ENCODE peak calls at places on chromosomes 11 and 22, in four cellular contexts. Q, Y, O and R are unnamed samples.

GRCh38 chr11:32893947-32894827 is 1.6 kb downstream of the QSER1 start:
- DNase-seq in Q (peak; percentile 88), Y (peak; percentile 69), O (peak; percentile 89), R (no peak)

GRCh38 chr11:18650859-18651557 is 16.9 kb upstream of the SPTY2D1 start:
- DNase-seq in Q (no peak), Y (peak; percentile 64), O (peak; percentile 66), R (peak; percentile 56)

GRCh38 chr22:23119492-23120414 is 22.0 kb downstream of the RSPH14 start:
- DNase-seq in Q (no peak), Y (no peak), O (no peak), R (no peak)

GRCh38 chr22:38467904-38468760 is at the start of gene KDELR3:
- DNase-seq in Q (peak; percentile 81), Y (peak; percentile 57), O (peak; percentile 95), R (no peak)

GRCh38 chr22:30426395-30427353 is 1.1 kb downstream of the MTFP1 start:
- DNase-seq in Q (peak; percentile 87), Y (peak; percentile 88), O (peak; percentile 92), R (peak; percentile 47)

GRCh38 chr11:615453-616319 is at the start of gene IRF7:
- DNase-seq in Q (peak; percentile 82), Y (peak; percentile 94), O (peak; percentile 98), R (no peak)

GRCh38 chr11:783581-784015 is 6.3 kb downstream of the CEND1 start:
- DNase-seq in Q (peak; percentile 72), Y (peak; percentile 94), O (peak; percentile 94), R (peak; percentile 18)

GRCh38 chr11:976431-977160 is 50.9 kb downstream of the AP2A2 start:
- DNase-seq in Q (peak; percentile 12), Y (no peak), O (peak; percentile 67), R (no peak)

GRCh38 chr11:72123117-72123653 is 10.7 kb upstream of the ANAPC15 start:
- DNase-seq in Q (no peak), Y (no peak), O (no peak), R (no peak)

GRCh38 chr22:20948989-20949388 is 18.1 kb upstream of the AIFM3 start:
- DNase-seq in Q (no peak), Y (no peak), O (no peak), R (no peak)

GRCh38 chr11:13638436-13638835 is 30.0 kb upstream of the FAR1 start:
- DNase-seq in Q (peak; percentile 1), Y (no peak), O (no peak), R (no peak)

GRCh38 chr11:73322986-73323306 is 14.9 kb downstream of the ARHGEF17 start:
- DNase-seq in Q (no peak), Y (no peak), O (no peak), R (no peak)

GRCh38 chr11:123251656-123252344 is 56.8 kb upstream of the CLMP start:
- DNase-seq in Q (no peak), Y (no peak), O (peak; percentile 69), R (no peak)

GRCh38 chr11:123249354-123249753 is 54.3 kb upstream of the CLMP start:
- DNase-seq in Q (no peak), Y (no peak), O (peak; percentile 62), R (no peak)

GRCh38 chr11:123253909-123254308 is 58.9 kb upstream of the CLMP start:
- DNase-seq in Q (no peak), Y (no peak), O (peak; percentile 37), R (no peak)

GRCh38 chr11:123253223-123253622 is 58.2 kb upstream of the CLMP start:
- DNase-seq in Q (no peak), Y (no peak), O (no peak), R (no peak)

GRCh38 chr11:123250811-123251655 is 56.0 kb upstream of the CLMP start:
- DNase-seq in Q (no peak), Y (no peak), O (peak; percentile 71), R (no peak)
- H3K9ac ChIP-seq in Q (no peak overlapping the region), Y (no peak overlapping the region), O (peak overlapping the region; percentile 33), R (no peak overlapping the region)

GRCh38 chr11:33944345-33944692 is 52.4 kb upstream of the LMO2 start:
- DNase-seq in Q (no peak), Y (no peak), O (no peak), R (no peak)

GRCh38 chr11:33942954-33943353 is 51.1 kb upstream of the LMO2 start:
- DNase-seq in Q (peak; percentile 29), Y (no peak), O (peak; percentile 94), R (no peak)

GRCh38 chr11:33946930-33947329 is 55.1 kb upstream of the LMO2 start:
- DNase-seq in Q (no peak), Y (no peak), O (no peak), R (no peak)

GRCh38 chr11:33945481-33946268 is 53.8 kb upstream of the LMO2 start:
- DNase-seq in Q (no peak), Y (no peak), O (no peak), R (no peak)

DNA sequence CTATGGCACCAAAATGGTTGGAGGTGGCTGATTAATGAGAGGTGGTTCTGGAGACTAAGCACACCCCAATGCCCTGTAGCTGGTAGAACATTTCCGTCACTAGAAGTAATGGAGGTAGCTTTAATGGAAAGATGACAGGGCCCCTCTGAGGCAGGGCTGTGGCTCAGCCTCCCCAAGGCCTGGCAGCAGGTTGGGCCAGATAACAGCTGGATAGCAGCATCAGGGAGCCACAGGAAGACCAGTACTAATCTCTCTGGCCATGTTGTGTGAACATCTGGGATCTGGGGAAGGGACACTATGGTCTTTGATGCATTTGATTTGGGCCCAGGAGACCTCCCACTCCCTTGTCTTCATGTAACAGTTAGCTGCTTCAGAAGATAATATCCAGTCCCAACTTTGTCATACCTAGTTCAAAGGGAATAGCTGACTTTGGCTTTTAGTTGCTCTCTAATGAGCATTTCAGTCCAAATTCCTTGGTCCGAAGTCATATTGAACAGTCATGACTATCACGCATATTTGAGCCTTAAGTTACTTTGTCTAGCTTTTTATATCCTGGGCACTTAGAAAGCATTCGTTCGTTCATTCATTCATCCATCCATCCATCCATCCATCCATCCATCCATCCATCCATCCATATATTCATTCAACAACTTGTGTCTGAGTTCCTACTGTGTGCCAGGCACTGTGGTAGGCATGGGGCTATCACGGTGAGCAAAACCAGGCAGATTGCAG is 53.0 kb upstream of the LMO2 start:
- DNase-seq in Q (no peak), Y (no peak), O (no peak), R (no peak)
- TF ChIP-seq EZH2 in Q (no peak), Y (no peak), O (no peak), R (no peak)

GRCh38 chr11:70398834-70399680 is 728 bp downstream of the CTTN start:
- DNase-seq in Q (no peak), Y (no peak), O (no peak), R (no peak)

GRCh38 chr11:70400643-70401042 is 2.3 kb downstream of the CTTN start:
- DNase-seq in Q (no peak), Y (no peak), O (no peak), R (no peak)

GRCh38 chr11:70397983-70398833 is at the start of gene CTTN:
- DNase-seq in Q (peak; percentile 86), Y (peak; percentile 98), O (peak; percentile 90), R (peak; percentile 10)

GRCh38 chr11:70397336-70397982 is 870 bp upstream of the CTTN start:
- DNase-seq in Q (no peak), Y (peak; percentile 46), O (no peak), R (no peak)

DNA sequence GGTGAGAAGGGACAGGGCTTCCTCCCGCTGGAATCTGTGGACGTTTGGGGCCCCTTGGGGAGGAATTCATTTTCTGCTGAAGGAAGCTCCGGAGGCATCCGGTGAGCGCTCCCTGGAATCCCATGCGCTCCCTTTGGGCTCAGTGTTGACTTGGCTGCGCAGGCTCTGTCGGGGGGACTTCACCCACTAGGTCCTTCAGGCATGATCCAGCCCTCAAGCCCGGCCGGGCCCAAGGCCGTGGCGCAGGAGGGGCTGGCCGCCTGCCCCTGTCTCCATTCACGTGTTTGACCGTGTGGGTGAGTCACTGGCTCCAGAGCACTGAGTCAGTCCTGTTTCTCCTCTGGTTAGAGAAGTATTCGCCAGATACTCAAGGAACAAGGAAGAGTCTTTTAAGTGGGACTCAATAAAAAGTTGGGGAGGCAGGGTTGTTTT is 1.4 kb downstream of the CTTN start:
- DNase-seq in Q (peak; percentile 92), Y (peak; percentile 50), O (peak; percentile 98), R (no peak)
- H3K4me3 ChIP-seq in Q (peak overlapping the region; percentile 71), Y (peak overlapping the region; percentile 97), O (peak overlapping the region; percentile 88), R (peak overlapping the region; percentile 91)

GRCh38 chr11:105368711-105369110 is 229.1 kb upstream of the CARD18 start:
- DNase-seq in Q (no peak), Y (no peak), O (no peak), R (no peak)

GRCh38 chr11:105372214-105372613 is 232.6 kb upstream of the CARD18 start:
- DNase-seq in Q (no peak), Y (no peak), O (no peak), R (no peak)

GRCh38 chr11:105367129-105367528 is 227.6 kb upstream of the CARD18 start:
- DNase-seq in Q (peak; percentile 1), Y (no peak), O (peak; percentile 17), R (no peak)

DNA sequence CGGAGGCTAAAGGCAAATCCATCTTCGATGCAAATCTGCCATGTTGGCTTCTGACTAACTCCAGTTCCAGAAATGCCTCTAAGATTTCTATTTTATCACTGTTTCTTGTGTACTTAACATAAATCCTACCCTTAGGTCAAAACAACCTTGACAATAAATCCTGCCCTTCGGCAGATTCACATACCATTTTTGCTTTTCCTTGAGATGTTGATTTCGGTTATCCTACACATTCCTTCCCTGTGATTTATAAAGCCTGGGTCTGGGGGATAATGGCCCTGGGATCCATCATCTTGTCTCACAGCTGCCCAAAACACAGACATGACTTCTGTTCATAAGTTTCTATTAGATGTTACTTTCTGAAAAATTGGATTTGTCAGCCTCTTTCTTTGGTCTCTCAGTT is 231.7 kb upstream of the CARD18 start:
- DNase-seq in Q (no peak), Y (no peak), O (no peak), R (no peak)
- H3K9ac ChIP-seq in Q (no peak overlapping the region), Y (no peak overlapping the region), O (no peak overlapping the region), R (no peak overlapping the region)